ENCODE peak calls at places on chromosomes 7 and 10, in nine cellular contexts. E is AG04450; T is epithelial cell of esophagus; G is astrocyte of the spinal cord; J is NCI-H345; Y is T-helper 2 cell; Z is PC-9; M is left cardiac atrium; Q is CD8-positive, alpha-beta memory T cell. D is an unnamed sample.

GRCh38 chr7:45888185-45888992 is at the start of gene IGFBP1:
- DNase-seq in E (no peak), T (peak), G (peak), J (peak), Y (no peak), Z (peak), M (no peak), Q (no peak), D (peak)

GRCh38 chr7:12655161-12655560 is 32.3 kb upstream of the ARL4A start:
- DNase-seq in E (no peak), T (peak), G (no peak), J (no peak), Y (no peak), Z (no peak), M (no peak), Q (no peak), D (no peak)

GRCh38 chr7:28560771-28561170 is 148.5 kb downstream of the CREB5 start:
- DNase-seq in E (no peak), T (no peak), G (no peak), J (no peak), Y (no peak), Z (no peak), M (no peak), Q (no peak), D (no peak)

GRCh38 chr7:45136106-45137060 is 21.2 kb upstream of the RAMP3 start:
- DNase-seq in E (peak), T (peak), G (peak), J (peak), Y (no peak), Z (peak), M (peak), Q (peak), D (peak)

GRCh38 chr10:80473692-80474596 is 19.8 kb downstream of the TSPAN14 start:
- DNase-seq in E (no peak), T (peak), G (peak), J (no peak), Y (no peak), Z (no peak), M (no peak), Q (no peak), D (peak)

GRCh38 chr10:32943854-32944661 is 14.0 kb downstream of the ITGB1 start:
- DNase-seq in E (no peak), T (no peak), G (no peak), J (no peak), Y (no peak), Z (no peak), M (peak), Q (no peak), D (no peak)

GRCh38 chr7:23055582-23056178 is 41.8 kb upstream of the HYCC1 start:
- DNase-seq in E (peak), T (peak), G (peak), J (peak), Y (no peak), Z (peak), M (no peak), Q (peak), D (peak)

GRCh38 chr7:74481458-74482324 is 28.0 kb downstream of the GTF2IRD1 start:
- DNase-seq in E (no peak), T (no peak), G (peak), J (no peak), Y (no peak), Z (no peak), M (no peak), Q (no peak), D (no peak)

GRCh38 chr10:86227501-86228258 is 138.9 kb downstream of the GRID1 start:
- DNase-seq in E (no peak), T (no peak), G (no peak), J (no peak), Y (no peak), Z (no peak), M (no peak), Q (no peak), D (no peak)

GRCh38 chr10:48981310-48981907 is 41.8 kb upstream of the LRRC18 start:
- DNase-seq in E (peak), T (peak), G (peak), J (peak), Y (no peak), Z (no peak), M (peak), Q (peak), D (peak)

GRCh38 chr7:151093748-151094147 is 7.5 kb downstream of the AGAP3 start:
- DNase-seq in E (no peak), T (no peak), G (no peak), J (no peak), Y (no peak), Z (no peak), M (no peak), Q (no peak), D (no peak)

GRCh38 chr7:112594397-112594796 is 113.6 kb downstream of the LSMEM1 start:
- DNase-seq in E (no peak), T (no peak), G (peak), J (no peak), Y (no peak), Z (no peak), M (no peak), Q (no peak), D (peak)

GRCh38 chr7:2006231-2006771 is 226.4 kb downstream of the MAD1L1 start:
- DNase-seq in E (no peak), T (no peak), G (no peak), J (no peak), Y (no peak), Z (no peak), M (peak), Q (no peak), D (no peak)

GRCh38 chr7:32206987-32207386 is 136.8 kb upstream of the PDE1C start:
- DNase-seq in E (no peak), T (no peak), G (peak), J (no peak), Y (no peak), Z (no peak), M (no peak), Q (no peak), D (peak)

GRCh38 chr10:101367569-101368453 is 13.8 kb downstream of the BTRC start:
- DNase-seq in E (peak), T (peak), G (peak), J (no peak), Y (no peak), Z (peak), M (no peak), Q (no peak), D (peak)

GRCh38 chr10:74949843-74950765 is 123.7 kb downstream of the KAT6B start:
- DNase-seq in E (no peak), T (no peak), G (no peak), J (no peak), Y (no peak), Z (no peak), M (no peak), Q (no peak), D (peak)

GRCh38 chr7:156829669-156830336 is 63.2 kb downstream of the LMBR1 start:
- DNase-seq in E (no peak), T (peak), G (no peak), J (no peak), Y (no peak), Z (no peak), M (no peak), Q (no peak), D (no peak)